ENCODE peak calls at places on chromosomes 3 and 15, in nine cellular contexts. J, U, K, E, G, P, S, Q and O are unnamed samples.

GRCh38 chr3:80553211-80553610 is 785.4 kb upstream of the ROBO1 start:
- DNase-seq in E (no peak), J (no peak), K (no peak), Q (no peak), S (no peak), U (no peak), P (no peak), G (no peak), O (peak)

GRCh38 chr3:117165611-117166051 is 456.1 kb downstream of the TUSC7 start:
- DNase-seq in P (no peak), E (no peak), U (peak), Q (no peak), S (no peak), G (peak), K (peak), J (peak), O (no peak)

GRCh38 chr3:129439381-129439816 is 349 bp downstream of the MBD4 start:
- DNase-seq in S (peak), K (peak), G (peak), P (no peak), Q (peak), J (peak), E (peak), U (no peak), O (no peak)

GRCh38 chr15:57953874-57954273 is 111.6 kb downstream of the ALDH1A2 start:
- DNase-seq in Q (no peak), E (no peak), G (no peak), S (no peak), U (no peak), J (no peak), K (no peak), P (no peak), O (no peak)

GRCh38 chr3:25899352-25900101 is 109.6 kb downstream of the OXSM start:
- DNase-seq in U (no peak), S (no peak), J (no peak), P (no peak), Q (no peak), E (no peak), K (no peak), G (no peak), O (no peak)

GRCh38 chr3:131772278-131772893 is 262.4 kb downstream of the CPNE4 start:
- DNase-seq in Q (no peak), U (no peak), G (no peak), S (no peak), K (no peak), J (no peak), E (no peak), P (no peak), O (no peak)

GRCh38 chr15:85865070-85865684 is 70.5 kb upstream of the KLHL25 start:
- DNase-seq in S (peak), E (peak), J (peak), U (peak), P (no peak), Q (no peak), K (peak), G (peak), O (no peak)

GRCh38 chr3:178850452-178851166 is 221.0 kb downstream of the ZMAT3 start:
- DNase-seq in P (no peak), U (no peak), K (no peak), S (no peak), E (no peak), G (no peak), Q (no peak), J (peak), O (no peak)

GRCh38 chr3:134620476-134621115 is 30.2 kb downstream of the KY start:
- DNase-seq in G (no peak), K (no peak), J (no peak), S (no peak), P (no peak), U (no peak), E (no peak), Q (no peak), O (no peak)